ENCODE peak calls at places on chromosomes 7 and 10, in eight cellular contexts. G is hepatocyte, B is GM23338, E is PC-3, D is HCT116, L is OCI-LY7, A is SK-N-SH, N is PC-9. V is an unnamed sample. For H3K4me1 and H3K9me2, the result is how much of the 10 kb centered on the place peaks cover.

GRCh38 chr7:22884911-22885823 is 62.5 kb upstream of the TOMM7 start:
- DNase-seq in G (no peak), B (no peak), E (no peak), D (no peak), L (no peak), A (no peak), N (no peak), V (peak)

GRCh38 chr10:69465457-69466157 is 14.3 kb downstream of the TSPAN15 start:
- DNase-seq in G (no peak), B (no peak), E (no peak), D (no peak), L (no peak), A (no peak), N (no peak), V (no peak)

GRCh38 chr7:32243891-32244290 is 173.7 kb upstream of the PDE1C start:
- DNase-seq in G (no peak), B (no peak), E (no peak), D (no peak), L (no peak), A (no peak), N (no peak), V (no peak)

GRCh38 chr7:875476-876076 is 778 bp upstream of the GET4 start:
- DNase-seq in G (no peak), B (no peak), E (no peak), D (no peak), L (no peak), A (no peak), N (no peak), V (no peak)

GRCh38 chr10:29646238-29646902 is 11.6 kb upstream of the SVIL start:
- DNase-seq in G (peak), B (no peak), E (peak), D (no peak), L (no peak), A (peak), N (peak), V (no peak)

GRCh38 chr7:78779788-78780187 is 673.7 kb downstream of the MAGI2 start:
- DNase-seq in G (no peak), B (peak), E (no peak), D (no peak), L (no peak), A (no peak), N (no peak), V (no peak)

GRCh38 chr7:66583696-66584095 is 45.0 kb upstream of the KCTD7 start:
- DNase-seq in G (no peak), B (no peak), E (no peak), D (no peak), L (peak), A (no peak), N (no peak), V (no peak)

GRCh38 chr7:38862666-38863065 is 46.3 kb downstream of the VPS41 start:
- DNase-seq in G (no peak), B (no peak), E (no peak), D (no peak), L (no peak), A (no peak), N (no peak), V (no peak)

GRCh38 chr7:44382459-44383300 is 57.3 kb upstream of the CAMK2B start:
- DNase-seq in G (no peak), B (no peak), E (no peak), D (no peak), L (no peak), A (no peak), N (no peak), V (no peak)

GRCh38 chr10:63390521-63390920 is 75.3 kb downstream of the JMJD1C start:
- DNase-seq in G (no peak), B (no peak), E (no peak), D (no peak), L (no peak), A (no peak), N (no peak), V (no peak)

GRCh38 chr10:8133146-8133545 is 78.7 kb downstream of the GATA3 start:
- DNase-seq in G (no peak), B (no peak), E (no peak), D (no peak), L (no peak), A (no peak), N (no peak), V (peak)

GRCh38 chr10:132591166-132591971 is 53.8 kb downstream of the INPP5A start:
- DNase-seq in G (peak), B (peak), E (peak), D (no peak), L (no peak), A (no peak), N (peak), V (no peak)

GRCh38 chr7:121395494-121395960 is 581 bp downstream of the FAM3C start:
- DNase-seq in G (peak), B (peak), E (peak), D (no peak), L (peak), A (peak), N (peak), V (peak)

GRCh38 chr7:120550494-120551048 is 277.6 kb downstream of the KCND2 start:
- DNase-seq in G (no peak), B (peak), E (peak), D (no peak), L (no peak), A (no peak), N (no peak), V (peak)

GRCh38 chr10:27743736-27744477 is 1.7 kb downstream of the MKX start:
- DNase-seq in G (peak), B (peak), E (peak), D (no peak), L (no peak), A (peak), N (no peak), V (no peak)

GRCh38 chr10:124287071-124287685 is 131.5 kb downstream of the OAT start:
- DNase-seq in G (no peak), B (no peak), E (no peak), D (no peak), L (no peak), A (no peak), N (no peak), V (no peak)

GRCh38 chr7:87113077-87113476 is 39.2 kb upstream of the DMTF1 start:
- DNase-seq in G (no peak), B (no peak), E (no peak), D (no peak), L (no peak), A (no peak), N (no peak), V (no peak)

GRCh38 chr7:111485981-111486380 is 76.3 kb downstream of the IMMP2L start:
- DNase-seq in G (no peak), B (no peak), E (no peak), D (no peak), L (no peak), A (no peak), N (no peak), V (no peak)

GRCh38 chr7:102204212-102204611 is 82.5 kb upstream of the SH2B2 start:
- DNase-seq in G (no peak), B (no peak), E (no peak), D (no peak), L (no peak), A (no peak), N (no peak), V (no peak)

GRCh38 chr7:102198557-102198956 is 88.1 kb upstream of the SH2B2 start:
- DNase-seq in G (no peak), B (no peak), E (no peak), D (no peak), L (no peak), A (no peak), N (no peak), V (no peak)

GRCh38 chr7:102203218-102203617 is 83.5 kb upstream of the SH2B2 start:
- DNase-seq in G (no peak), B (no peak), E (no peak), D (no peak), L (no peak), A (no peak), N (no peak), V (no peak)

GRCh38 chr7:102202556-102202955 is 84.1 kb upstream of the SH2B2 start:
- DNase-seq in G (no peak), B (no peak), E (no peak), D (no peak), L (no peak), A (no peak), N (no peak), V (no peak)

DNA sequence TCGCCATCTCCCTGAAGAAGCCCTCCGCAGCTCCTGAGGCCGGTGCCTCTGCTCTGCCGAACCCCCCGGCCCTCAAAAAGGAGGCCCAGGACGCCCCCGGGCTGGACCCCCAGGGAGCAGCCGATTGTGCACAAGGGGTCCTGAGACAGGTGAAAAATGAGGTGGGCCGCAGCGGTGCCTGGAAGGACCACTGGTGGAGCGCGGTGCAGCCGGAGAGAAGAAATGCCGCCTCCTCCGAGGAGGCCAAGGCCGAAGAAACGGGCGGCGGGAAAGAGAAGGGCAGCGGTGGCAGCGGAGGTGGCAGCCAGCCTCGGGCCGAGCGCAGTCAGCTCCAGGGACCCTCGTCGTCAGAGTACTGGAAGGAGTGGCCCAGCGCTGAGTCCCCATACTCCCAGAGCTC is 85.1 kb upstream of the SH2B2 start:
- DNase-seq in G (no peak), B (no peak), E (no peak), D (no peak), L (no peak), A (no peak), N (no peak), V (no peak)
- H3K4me1 ChIP-seq in G (under half), B (under half), E (under half), D (under half), L (under half), A (under half), N (under half), V (under half)

GRCh38 chr10:89692416-89692815 is 9.0 kb upstream of the KIF20B start:
- DNase-seq in G (no peak), B (no peak), E (no peak), D (no peak), L (no peak), A (no peak), N (no peak), V (no peak)

GRCh38 chr10:89685932-89686331 is 15.5 kb upstream of the KIF20B start:
- DNase-seq in G (no peak), B (peak), E (no peak), D (no peak), L (no peak), A (no peak), N (no peak), V (no peak)

GRCh38 chr10:89695307-89695706 is 6.1 kb upstream of the KIF20B start:
- DNase-seq in G (peak), B (peak), E (no peak), D (no peak), L (no peak), A (no peak), N (peak), V (no peak)

GRCh38 chr10:89693176-89693575 is 8.2 kb upstream of the KIF20B start:
- DNase-seq in G (no peak), B (no peak), E (no peak), D (no peak), L (no peak), A (no peak), N (no peak), V (no peak)

GRCh38 chr10:89690027-89690426 is 11.4 kb upstream of the KIF20B start:
- DNase-seq in G (no peak), B (no peak), E (no peak), D (no peak), L (no peak), A (no peak), N (no peak), V (no peak)
- H3K9me2 ChIP-seq in G (under half), B (under half), E (under half), D (under half), L (under half), A (under half), N (under half), V (under half)

GRCh38 chr7:108875139-108875538 is 305.5 kb downstream of the DNAJB9 start:
- DNase-seq in G (no peak), B (peak), E (peak), D (peak), L (peak), A (peak), N (no peak), V (no peak)
- TF ChIP-seq CTCF in G (no peak), B (peak), E (peak), D (peak), L (peak), A (peak), N (peak), V (peak)

GRCh38 chr10:6061056-6061455 is 1.1 kb downstream of the IL2RA start:
- DNase-seq in G (no peak), B (no peak), E (no peak), D (no peak), L (no peak), A (no peak), N (no peak), V (no peak)
- H3K4me1 ChIP-seq in G (under half), B (under half), E (under half), D (under half), L (half or more), A (under half), N (under half), V (under half)

DNA sequence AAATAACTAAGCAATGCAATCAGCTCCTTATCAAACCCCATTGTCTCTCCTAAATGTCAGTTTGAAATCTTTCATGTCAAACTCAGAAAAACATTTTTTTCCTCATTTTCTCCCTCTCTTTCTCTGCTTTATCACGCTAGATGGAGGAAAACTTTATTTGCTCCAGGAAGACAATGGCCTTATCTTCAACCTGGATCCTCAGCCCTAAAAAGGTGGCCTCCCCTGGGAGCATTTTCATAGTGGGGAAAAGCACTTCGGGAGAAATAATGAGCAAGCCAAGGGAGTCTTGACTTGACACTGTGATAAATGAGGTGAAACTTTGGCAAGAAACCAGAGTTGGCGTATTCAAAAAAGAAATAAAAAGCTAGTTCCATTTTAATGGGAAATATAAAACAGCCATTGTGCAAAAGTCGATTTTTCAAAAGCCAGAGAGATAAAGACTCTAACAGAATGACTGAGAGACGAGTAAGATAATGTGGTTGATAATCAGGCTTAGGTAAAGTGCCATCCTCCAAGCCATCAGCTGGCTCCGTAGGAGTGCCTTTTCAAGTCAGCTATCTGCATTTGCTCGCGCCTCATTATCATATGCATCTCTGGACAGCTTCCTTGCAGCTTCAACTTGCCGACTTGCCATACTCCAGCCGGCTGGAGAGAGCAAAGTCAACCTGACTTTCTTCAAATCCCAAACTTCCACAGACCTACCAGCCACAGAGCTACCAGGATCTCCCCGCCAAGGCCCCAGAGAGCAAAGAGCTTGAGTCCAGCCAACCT is 19.9 kb downstream of the HABP2 start:
- DNase-seq in G (no peak), B (no peak), E (no peak), D (no peak), L (no peak), A (no peak), N (no peak), V (no peak)
- H3K9me2 ChIP-seq in G (under half), B (under half), E (under half), D (under half), L (under half), A (under half), N (under half), V (under half)

GRCh38 chr10:114501650-114502049 is 97.3 kb upstream of the AFAP1L2 start:
- DNase-seq in G (no peak), B (no peak), E (no peak), D (no peak), L (no peak), A (no peak), N (no peak), V (no peak)
- TF ChIP-seq CTCF in G (no peak), B (no peak), E (peak), D (peak), L (peak), A (no peak), N (peak), V (peak)

DNA sequence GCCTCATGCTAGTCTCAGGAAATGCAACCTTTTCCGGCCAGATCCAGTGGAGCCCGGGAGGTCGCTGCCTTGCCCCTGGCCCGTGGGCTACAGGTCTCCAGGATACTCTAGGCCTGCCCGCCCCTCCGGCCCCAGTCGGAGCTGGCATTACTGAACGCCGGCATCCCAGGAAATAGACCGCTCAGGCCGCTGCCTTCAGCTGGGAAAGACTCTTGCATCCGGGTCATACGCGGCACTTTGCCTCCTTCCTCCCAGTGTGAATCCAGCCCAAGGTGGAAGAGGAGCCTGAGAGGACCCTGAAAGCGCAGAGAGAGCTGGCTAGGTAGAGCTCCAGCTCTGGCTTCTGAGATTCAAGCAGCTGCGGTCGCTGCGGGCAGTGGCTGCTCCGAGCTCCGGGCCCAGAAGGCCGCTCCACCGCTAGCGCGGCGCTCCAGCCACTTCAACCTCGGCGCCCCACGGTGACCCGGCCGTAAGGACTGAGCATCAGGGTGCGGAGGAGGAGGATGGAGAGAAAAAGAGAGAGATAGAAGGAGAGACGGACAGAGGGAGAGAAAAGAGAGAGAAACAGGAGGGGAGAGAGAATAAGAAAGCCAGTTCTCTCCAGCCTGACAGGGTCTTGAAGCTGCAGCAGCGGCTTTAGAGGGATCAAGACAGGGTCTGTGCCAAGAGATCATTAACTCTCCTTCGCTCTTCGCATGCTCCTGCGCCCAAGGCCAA is 1.7 kb upstream of the HOXA10 start:
- DNase-seq in G (no peak), B (peak), E (no peak), D (no peak), L (no peak), A (peak), N (no peak), V (no peak)
- H3K4me1 ChIP-seq in G (under half), B (under half), E (under half), D (under half), L (under half), A (under half), N (under half), V (under half)